ENCODE peak calls at places on chromosome 4, in five cellular contexts. N is right cardiac atrium; S is activated CD4-positive, alpha-beta T cell treated with anti-CD3 and anti-CD28 coated beads, Interleukin-2, amount 50 U/mL, for 1 hour; Z is iris pigment epithelial cell; B is NCI-H748 treated with DMSO at 0.1 percent for 48 hours. X is an unnamed sample.
A peak's percentile ranks its signal among the peaks of the same experiment; 100 is the strongest.

GRCh38 chr4:113837397-113837796 is 75.9 kb upstream of the CAMK2D start:
- DNase-seq in Z (peak; percentile 93), N (no peak), B (no peak), S (no peak), X (peak; percentile 68)

GRCh38 chr4:109389367-109390118 is 44.1 kb upstream of the SEC24B start:
- DNase-seq in N (no peak), Z (no peak), B (no peak), S (no peak), X (no peak)

GRCh38 chr4:16360694-16361262 is 134.5 kb upstream of the TAPT1 start:
- DNase-seq in Z (no peak), B (no peak), S (no peak), N (no peak), X (no peak)

GRCh38 chr4:31467781-31468180 is 747.6 kb downstream of the PCDH7 start:
- DNase-seq in N (no peak), B (no peak), Z (peak; percentile 11), S (no peak), X (no peak)

GRCh38 chr4:41539711-41540110 is 1.8 kb downstream of the LIMCH1 start:
- DNase-seq in S (no peak), B (no peak), Z (no peak), N (no peak), X (no peak)

GRCh38 chr4:142595222-142595871 is 250.8 kb downstream of the INPP4B start:
- DNase-seq in B (peak; percentile 3), S (no peak), N (no peak), Z (no peak), X (no peak)

GRCh38 chr4:108830509-108831244 is 67.8 kb upstream of the ETNPPL start:
- DNase-seq in Z (peak; percentile 82), S (no peak), B (no peak), N (peak; percentile 65), X (no peak)

GRCh38 chr4:114694770-114695169 is 96.2 kb downstream of the UGT8 start:
- DNase-seq in B (peak; percentile 13), Z (peak; percentile 31), N (no peak), S (no peak), X (no peak)

GRCh38 chr4:83582289-83582756 is 46.4 kb downstream of the GPAT3 start:
- DNase-seq in Z (no peak), B (no peak), N (no peak), S (no peak), X (peak; percentile 7)